ENCODE peak calls at places on chromosomes 5 and 9, in eight cellular contexts. I is activated T-cell treated with anti-CD3 and anti-CD28 coated beads for 1 hour, R is Calu3, H is tibial artery, B is lung microvascular endothelial cell, X is mucosa of descending colon, T is A172, P is testis. Y is an unnamed sample.

GRCh38 chr5:93058309-93058708 is 522.7 kb downstream of the NR2F1-AS1 start:
- DNase-seq in I (no peak), R (no peak), H (no peak), B (no peak), X (no peak), T (no peak), P (no peak), Y (no peak)

GRCh38 chr5:158172005-158172404 is 313.1 kb upstream of the CLINT1 start:
- DNase-seq in I (no peak), R (no peak), H (no peak), B (no peak), X (no peak), T (no peak), P (no peak), Y (no peak)

GRCh38 chr9:35905912-35906679 is at the start of gene HRCT1:
- DNase-seq in I (no peak), R (peak; percentile 86), H (peak; percentile 95), B (peak; percentile 80), X (peak; percentile 96), T (peak; percentile 93), P (peak; percentile 92), Y (no peak)

GRCh38 chr5:177472460-177473441 is 683 bp downstream of the DBN1 start:
- DNase-seq in I (no peak), R (peak; percentile 63), H (no peak), B (peak; percentile 63), X (peak; percentile 69), T (no peak), P (no peak), Y (no peak)

GRCh38 chr9:93252116-93252780 is 68.3 kb downstream of the WNK2 start:
- DNase-seq in I (no peak), R (no peak), H (no peak), B (no peak), X (peak; percentile 9), T (no peak), P (no peak), Y (no peak)

GRCh38 chr9:92035687-92036410 is 79.4 kb downstream of the SPTLC1 start:
- DNase-seq in I (no peak), R (no peak), H (no peak), B (no peak), X (no peak), T (no peak), P (no peak), Y (no peak)

GRCh38 chr5:78754655-78755054 is 106.1 kb upstream of the LHFPL2 start:
- DNase-seq in I (no peak), R (no peak), H (no peak), B (no peak), X (no peak), T (no peak), P (no peak), Y (no peak)

GRCh38 chr5:129049116-129049515 is 45.4 kb upstream of the ISOC1 start:
- DNase-seq in I (no peak), R (no peak), H (no peak), B (no peak), X (no peak), T (no peak), P (no peak), Y (no peak)

GRCh38 chr9:91126761-91127420 is 234.8 kb downstream of the AUH start:
- DNase-seq in I (no peak), R (no peak), H (no peak), B (no peak), X (no peak), T (no peak), P (no peak), Y (no peak)

GRCh38 chr9:136588663-136589464 is 43.0 kb upstream of the NOTCH1 start:
- DNase-seq in I (no peak), R (no peak), H (no peak), B (no peak), X (no peak), T (no peak), P (no peak), Y (no peak)

GRCh38 chr9:5587024-5587423 is 41.9 kb upstream of the RIC1 start:
- DNase-seq in I (no peak), R (no peak), H (no peak), B (no peak), X (no peak), T (peak; percentile 35), P (no peak), Y (no peak)

GRCh38 chr5:10452768-10453331 is 11.2 kb downstream of the ROPN1L start:
- DNase-seq in I (no peak), R (peak; percentile 31), H (no peak), B (peak; percentile 94), X (no peak), T (peak; percentile 85), P (no peak), Y (no peak)

GRCh38 chr9:82334286-82334685 is 345.7 kb downstream of the SPATA31D1 start:
- DNase-seq in I (no peak), R (no peak), H (no peak), B (no peak), X (no peak), T (no peak), P (no peak), Y (no peak)

Y was measured in T-helper 9 cell.